ENCODE peak calls at places on chromosome 7, in ten cellular contexts. One of them, this sample, is unnamed.
A peak's percentile ranks its signal among the peaks of the same experiment; 100 is the strongest.

GRCh38 chr7:42081672-42082071 is 155.3 kb downstream of the GLI3 start:
- DNase-seq in endothelial cell of umbilical vein: no peak
- DNase-seq in GM04504: no peak
- DNase-seq in HEK293T: no peak
- DNase-seq in neural progenitor cell: no peak
- DNase-seq in NCI-H1417: no peak
- DNase-seq in activated CD4-positive, CD25-positive, alpha-beta regulatory T cell: no peak
- DNase-seq in AG08395: no peak
- DNase-seq in caudate nucleus: no peak
- DNase-seq in NCI-H2107: no peak
- DNase-seq in this sample: no peak

GRCh38 chr7:27961255-27961654 is 219.3 kb downstream of the JAZF1 start:
- DNase-seq in endothelial cell of umbilical vein: no peak
- DNase-seq in GM04504: no peak
- DNase-seq in HEK293T: no peak
- DNase-seq in neural progenitor cell: no peak
- DNase-seq in NCI-H1417: peak; percentile 46
- DNase-seq in activated CD4-positive, CD25-positive, alpha-beta regulatory T cell: no peak
- DNase-seq in AG08395: peak; percentile 80
- DNase-seq in caudate nucleus: no peak
- DNase-seq in NCI-H2107: no peak
- DNase-seq in this sample: no peak

GRCh38 chr7:117946201-117946633 is 73.0 kb upstream of the CTTNBP2 start:
- DNase-seq in endothelial cell of umbilical vein: peak; percentile 3
- DNase-seq in GM04504: no peak
- DNase-seq in HEK293T: no peak
- DNase-seq in neural progenitor cell: peak; percentile 32
- DNase-seq in NCI-H1417: no peak
- DNase-seq in activated CD4-positive, CD25-positive, alpha-beta regulatory T cell: no peak
- DNase-seq in AG08395: no peak
- DNase-seq in caudate nucleus: no peak
- DNase-seq in NCI-H2107: no peak
- DNase-seq in this sample: no peak

GRCh38 chr7:151436446-151437162 is 3.3 kb downstream of the CRYGN start:
- DNase-seq in endothelial cell of umbilical vein: no peak
- DNase-seq in GM04504: no peak
- DNase-seq in HEK293T: no peak
- DNase-seq in neural progenitor cell: no peak
- DNase-seq in NCI-H1417: no peak
- DNase-seq in activated CD4-positive, CD25-positive, alpha-beta regulatory T cell: no peak
- DNase-seq in AG08395: no peak
- DNase-seq in caudate nucleus: no peak
- DNase-seq in NCI-H2107: no peak
- DNase-seq in this sample: no peak

GRCh38 chr7:134946260-134946659 is 40.0 kb upstream of the AGBL3 start:
- DNase-seq in endothelial cell of umbilical vein: no peak
- DNase-seq in GM04504: no peak
- DNase-seq in HEK293T: no peak
- DNase-seq in neural progenitor cell: no peak
- DNase-seq in NCI-H1417: no peak
- DNase-seq in activated CD4-positive, CD25-positive, alpha-beta regulatory T cell: no peak
- DNase-seq in AG08395: no peak
- DNase-seq in caudate nucleus: no peak
- DNase-seq in NCI-H2107: no peak
- DNase-seq in this sample: no peak

GRCh38 chr7:132359746-132360145 is 216.5 kb downstream of the PLXNA4 start:
- DNase-seq in endothelial cell of umbilical vein: no peak
- DNase-seq in GM04504: no peak
- DNase-seq in HEK293T: no peak
- DNase-seq in neural progenitor cell: no peak
- DNase-seq in NCI-H1417: peak; percentile 30
- DNase-seq in activated CD4-positive, CD25-positive, alpha-beta regulatory T cell: no peak
- DNase-seq in AG08395: no peak
- DNase-seq in caudate nucleus: no peak
- DNase-seq in NCI-H2107: no peak
- DNase-seq in this sample: no peak

GRCh38 chr7:111126987-111127386 is 36.1 kb downstream of the LRRN3 start:
- DNase-seq in endothelial cell of umbilical vein: peak; percentile 9
- DNase-seq in GM04504: peak; percentile 30
- DNase-seq in HEK293T: peak; percentile 4
- DNase-seq in neural progenitor cell: no peak
- DNase-seq in NCI-H1417: no peak
- DNase-seq in activated CD4-positive, CD25-positive, alpha-beta regulatory T cell: no peak
- DNase-seq in AG08395: peak; percentile 30
- DNase-seq in caudate nucleus: no peak
- DNase-seq in NCI-H2107: no peak
- DNase-seq in this sample: no peak

GRCh38 chr7:30146127-30146612 is 11.4 kb downstream of the MTURN start:
- DNase-seq in endothelial cell of umbilical vein: no peak
- DNase-seq in GM04504: no peak
- DNase-seq in HEK293T: no peak
- DNase-seq in neural progenitor cell: no peak
- DNase-seq in NCI-H1417: peak; percentile 94
- DNase-seq in activated CD4-positive, CD25-positive, alpha-beta regulatory T cell: no peak
- DNase-seq in AG08395: no peak
- DNase-seq in caudate nucleus: no peak
- DNase-seq in NCI-H2107: no peak
- DNase-seq in this sample: no peak

GRCh38 chr7:92737706-92738105 is 98.7 kb downstream of the CDK6 start:
- DNase-seq in endothelial cell of umbilical vein: no peak
- DNase-seq in GM04504: peak; percentile 28
- DNase-seq in HEK293T: no peak
- DNase-seq in neural progenitor cell: no peak
- DNase-seq in NCI-H1417: no peak
- DNase-seq in activated CD4-positive, CD25-positive, alpha-beta regulatory T cell: no peak
- DNase-seq in AG08395: no peak
- DNase-seq in caudate nucleus: no peak
- DNase-seq in NCI-H2107: no peak
- DNase-seq in this sample: no peak

GRCh38 chr7:116185956-116186355 is 24.4 kb upstream of the TES start:
- DNase-seq in endothelial cell of umbilical vein: no peak
- DNase-seq in GM04504: no peak
- DNase-seq in HEK293T: no peak
- DNase-seq in neural progenitor cell: no peak
- DNase-seq in NCI-H1417: no peak
- DNase-seq in activated CD4-positive, CD25-positive, alpha-beta regulatory T cell: no peak
- DNase-seq in AG08395: no peak
- DNase-seq in caudate nucleus: no peak
- DNase-seq in NCI-H2107: no peak
- DNase-seq in this sample: no peak

GRCh38 chr7:140639366-140640053 is 1.1 kb downstream of the DENND2A start:
- DNase-seq in endothelial cell of umbilical vein: no peak
- DNase-seq in GM04504: no peak
- DNase-seq in HEK293T: no peak
- DNase-seq in neural progenitor cell: peak; percentile 49
- DNase-seq in NCI-H1417: no peak
- DNase-seq in activated CD4-positive, CD25-positive, alpha-beta regulatory T cell: no peak
- DNase-seq in AG08395: peak; percentile 36
- DNase-seq in caudate nucleus: no peak
- DNase-seq in NCI-H2107: no peak
- DNase-seq in this sample: no peak